ENCODE peak calls at places on chromosomes 3 and 15, in four cellular contexts. Y is GM12878, V is K562, G is GM12891. P is an unnamed sample.

GRCh38 chr3:99394831-99395733 is 243.3 kb upstream of the COL8A1 start:
- DNase-seq in Y (no peak), V (no peak), G (no peak), P (no peak)

GRCh38 chr3:190443257-190443656 is 6.4 kb downstream of the TMEM207 start:
- DNase-seq in Y (no peak), V (no peak), G (no peak), P (peak; percentile 27)

GRCh38 chr3:123791417-123791816 is 92.7 kb downstream of the MYLK start:
- DNase-seq in Y (no peak), V (no peak), G (no peak), P (no peak)

GRCh38 chr15:28271697-28272250 is 50.2 kb downstream of the HERC2 start:
- DNase-seq in Y (no peak), V (no peak), G (no peak), P (no peak)

GRCh38 chr3:171415070-171415469 is 45.1 kb downstream of the TNIK start:
- DNase-seq in Y (no peak), V (no peak), G (no peak), P (no peak)

GRCh38 chr3:54563661-54564200 is 364.1 kb downstream of the LRTM1 start:
- DNase-seq in Y (no peak), V (no peak), G (no peak), P (no peak)

GRCh38 chr3:181618260-181618659 is 93.5 kb upstream of the SOX2 start:
- DNase-seq in Y (no peak), V (no peak), G (no peak), P (no peak)

GRCh38 chr3:169545606-169546005 is 117.9 kb downstream of the MECOM start:
- DNase-seq in Y (no peak), V (no peak), G (no peak), P (no peak)

GRCh38 chr3:196969660-196970546 is 1.3 kb upstream of the PIGZ start:
- DNase-seq in Y (no peak), V (peak; percentile 90), G (peak; percentile 92), P (peak; percentile 50)

GRCh38 chr15:36208868-36209582 is 370.4 kb upstream of the CDIN1 start:
- DNase-seq in Y (no peak), V (no peak), G (no peak), P (no peak)
- TF ChIP-seq SPI1 in Y (no peak), V (no peak), G (no peak), P (no peak)

GRCh38 chr3:29427266-29428103 is 146.6 kb downstream of the RBMS3 start:
- DNase-seq in Y (no peak), V (no peak), G (no peak), P (no peak)
- TF ChIP-seq SPI1 in Y (no peak), V (no peak), G (no peak), P (no peak)

DNA sequence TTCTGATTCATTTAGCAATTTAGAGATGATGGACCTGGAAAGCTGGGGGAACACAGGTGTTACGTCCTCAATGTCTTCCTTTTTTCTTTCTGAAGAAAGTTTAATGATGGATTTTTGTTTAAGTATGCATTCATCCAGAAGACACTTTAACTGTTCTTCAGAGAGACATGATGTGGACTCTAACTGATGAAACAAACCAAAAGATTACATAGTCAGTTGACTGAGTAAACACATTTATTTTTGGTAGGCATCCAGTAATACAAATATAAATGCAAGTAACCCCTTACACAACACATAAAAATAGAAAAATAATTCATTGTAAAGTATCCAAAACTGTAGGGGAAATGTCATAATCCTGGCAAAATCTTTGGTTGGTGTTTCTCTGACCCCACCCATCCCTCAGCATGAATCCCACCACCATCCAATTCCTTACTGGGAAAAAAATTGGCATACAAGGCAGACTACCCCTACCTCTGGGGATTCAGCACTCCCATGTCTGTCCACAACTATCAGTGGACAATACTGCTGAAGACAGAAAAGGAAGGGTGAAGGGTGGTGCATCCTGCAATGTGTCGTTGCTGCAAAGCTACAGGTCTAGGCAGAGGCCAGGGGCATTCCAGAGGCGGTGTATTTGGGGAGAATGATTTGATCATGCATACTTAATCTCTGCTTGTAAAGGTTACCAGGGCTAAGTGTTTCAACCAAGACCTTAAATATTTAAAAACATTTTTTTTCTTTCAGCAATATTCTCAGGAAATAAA is 37.4 kb downstream of the THBS1 start:
- DNase-seq in Y (no peak), V (no peak), G (no peak), P (no peak)
- TF ChIP-seq SPI1 in Y (no peak), V (no peak), G (no peak), P (no peak)

GRCh38 chr15:99537344-99537743 is 28.4 kb upstream of the MEF2A start:
- DNase-seq in Y (no peak), V (no peak), G (no peak), P (no peak)

GRCh38 chr15:99538261-99538660 is 27.5 kb upstream of the MEF2A start:
- DNase-seq in Y (no peak), V (no peak), G (no peak), P (no peak)

GRCh38 chr15:99536422-99537033 is 29.3 kb upstream of the MEF2A start:
- DNase-seq in Y (no peak), V (no peak), G (no peak), P (no peak)
- TF ChIP-seq SPI1 in Y (no peak), V (no peak), G (no peak), P (no peak)

GRCh38 chr3:117586161-117586560 is 876.6 kb downstream of the TUSC7 start:
- DNase-seq in Y (no peak), V (no peak), G (no peak), P (no peak)
- TF ChIP-seq SPI1 in Y (no peak), V (no peak), G (no peak), P (no peak)